ENCODE peak calls at places on chromosomes 12 and 14, in four cellular contexts. L is colonic mucosa, T is ELF-1, K is T-cell. U is an unnamed sample.
A peak's percentile ranks its signal among the peaks of the same experiment; 100 is the strongest.

GRCh38 chr14:68278568-68279436 is 459.2 kb downstream of the RAD51B start:
- DNase-seq in L (no peak), T (peak; percentile 48), K (no peak), U (no peak)

GRCh38 chr14:99205086-99205688 is 66.8 kb downstream of the BCL11B start:
- DNase-seq in L (no peak), T (no peak), K (no peak), U (no peak)

GRCh38 chr14:37546621-37547447 is 48.2 kb downstream of the FOXA1 start:
- DNase-seq in L (peak; percentile 49), T (no peak), K (no peak), U (no peak)

GRCh38 chr12:118981285-118982201 is at the start of gene SRRM4:
- DNase-seq in L (no peak), T (peak; percentile 92), K (no peak), U (no peak)

GRCh38 chr14:85532981-85533820 is 3.3 kb downstream of the FLRT2 start:
- DNase-seq in L (peak; percentile 37), T (peak; percentile 88), K (no peak), U (no peak)

GRCh38 chr12:120649442-120650248 is 9.2 kb downstream of the CABP1 start:
- DNase-seq in L (no peak), T (peak; percentile 67), K (no peak), U (no peak)

GRCh38 chr12:79563021-79563739 is 127.6 kb downstream of the PAWR start:
- DNase-seq in L (no peak), T (no peak), K (no peak), U (no peak)

GRCh38 chr12:95858451-95859343 is at the start of gene SNRPF:
- DNase-seq in L (peak; percentile 97), T (peak; percentile 99), K (peak; percentile 88), U (peak; percentile 93)

GRCh38 chr12:39145175-39145999 is 240.0 kb upstream of the CPNE8 start:
- DNase-seq in L (peak; percentile 69), T (peak; percentile 90), K (no peak), U (no peak)

GRCh38 chr14:66066991-66067788 is 419.0 kb upstream of the CCDC196 start:
- DNase-seq in L (no peak), T (no peak), K (no peak), U (no peak)

GRCh38 chr14:91897121-91897701 is 29.9 kb upstream of the TC2N start:
- DNase-seq in L (no peak), T (peak; percentile 81), K (no peak), U (no peak)

GRCh38 chr14:61360796-61361526 is 39.6 kb downstream of the PRKCH start:
- DNase-seq in L (no peak), T (no peak), K (no peak), U (no peak)

GRCh38 chr12:122067548-122067947 is 11.0 kb upstream of the MLXIP start:
- DNase-seq in L (no peak), T (no peak), K (no peak), U (no peak)

GRCh38 chr12:84813780-84814663 is 98.6 kb downstream of the SLC6A15 start:
- DNase-seq in L (no peak), T (no peak), K (no peak), U (no peak)

GRCh38 chr14:99395904-99396530 is 84.6 kb downstream of the SETD3 start:
- DNase-seq in L (no peak), T (no peak), K (no peak), U (peak; percentile 45)

GRCh38 chr12:118682656-118683055 is 298.7 kb upstream of the SRRM4 start:
- DNase-seq in L (no peak), T (no peak), K (no peak), U (no peak)

GRCh38 chr12:94994312-94994711 is 9.2 kb downstream of the NDUFA12 start:
- DNase-seq in L (no peak), T (no peak), K (no peak), U (no peak)

GRCh38 chr12:52216107-52216506 is 16.9 kb upstream of the KRT7 start:
- DNase-seq in L (no peak), T (no peak), K (no peak), U (no peak)

GRCh38 chr12:113057565-113058485 is 1.3 kb downstream of the DTX1 start:
- DNase-seq in L (no peak), T (no peak), K (no peak), U (no peak)

GRCh38 chr14:69260246-69260978 is 454 bp downstream of the GALNT16 start:
- DNase-seq in L (no peak), T (peak; percentile 38), K (no peak), U (no peak)

GRCh38 chr12:14731821-14732220 is 35.4 kb upstream of the GUCY2C start:
- DNase-seq in L (no peak), T (no peak), K (no peak), U (no peak)

GRCh38 chr12:30622509-30622908 is 73.2 kb downstream of the IPO8 start:
- DNase-seq in L (no peak), T (no peak), K (no peak), U (no peak)

GRCh38 chr12:3107071-3107583 is 29.9 kb downstream of the TSPAN9 start:
- DNase-seq in L (no peak), T (peak; percentile 60), K (no peak), U (no peak)

GRCh38 chr12:57609091-57609780 is 2.0 kb upstream of the ARHGEF25 start:
- DNase-seq in L (no peak), T (no peak), K (no peak), U (no peak)

GRCh38 chr12:52713960-52714886 is 10.9 kb upstream of the KRT77 start:
- DNase-seq in L (no peak), T (peak; percentile 49), K (peak; percentile 13), U (no peak)

GRCh38 chr12:42023733-42024494 is 120.8 kb downstream of the GXYLT1 start:
- DNase-seq in L (peak; percentile 67), T (peak; percentile 90), K (peak; percentile 54), U (peak; percentile 45)

GRCh38 chr12:91177380-91177779 is 5.2 kb downstream of the DCN start:
- DNase-seq in L (no peak), T (no peak), K (no peak), U (no peak)

GRCh38 chr12:104177663-104178501 is 37.7 kb upstream of the TXNRD1 start:
- DNase-seq in L (peak; percentile 49), T (peak; percentile 28), K (no peak), U (no peak)

U was measured in central memory CD4-positive, alpha-beta T cell.